ENCODE peak calls at places on chromosome 1, in nine cellular contexts. One of them, this sample, is unnamed.

GRCh38 chr1:219480011-219480410 is 132.9 kb downstream of the ZC3H11B start:
- DNase-seq in cardiac fibroblast: peak
- DNase-seq in BE2C: no peak
- DNase-seq in HFF-Myc: no peak
- DNase-seq in GM23338: no peak
- DNase-seq in AG10803: no peak
- DNase-seq in esophagus muscularis mucosa: no peak
- DNase-seq in colonic mucosa: no peak
- DNase-seq in uterus: no peak
- DNase-seq in this sample: no peak

GRCh38 chr1:235021321-235021720 is 107.3 kb downstream of the TOMM20 start:
- DNase-seq in BE2C: no peak
- DNase-seq in esophagus muscularis mucosa: no peak
- DNase-seq in colonic mucosa: no peak
- DNase-seq in GM23338: no peak
- DNase-seq in AG10803: no peak
- DNase-seq in HFF-Myc: no peak
- DNase-seq in uterus: no peak
- DNase-seq in cardiac fibroblast: no peak
- DNase-seq in this sample: no peak

GRCh38 chr1:109379907-109380306 is 17.8 kb downstream of the SORT1 start:
- DNase-seq in AG10803: no peak
- DNase-seq in GM23338: no peak
- DNase-seq in BE2C: no peak
- DNase-seq in cardiac fibroblast: no peak
- DNase-seq in colonic mucosa: no peak
- DNase-seq in uterus: no peak
- DNase-seq in esophagus muscularis mucosa: no peak
- DNase-seq in HFF-Myc: no peak
- DNase-seq in this sample: no peak

GRCh38 chr1:73033637-73034036 is 751.3 kb upstream of the NEGR1 start:
- DNase-seq in HFF-Myc: no peak
- DNase-seq in cardiac fibroblast: no peak
- DNase-seq in esophagus muscularis mucosa: no peak
- DNase-seq in AG10803: no peak
- DNase-seq in colonic mucosa: no peak
- DNase-seq in uterus: no peak
- DNase-seq in GM23338: peak
- DNase-seq in BE2C: no peak
- DNase-seq in this sample: no peak

GRCh38 chr1:222093518-222093917 is 351.6 kb upstream of the DUSP10 start:
- DNase-seq in uterus: no peak
- DNase-seq in cardiac fibroblast: no peak
- DNase-seq in colonic mucosa: no peak
- DNase-seq in HFF-Myc: no peak
- DNase-seq in GM23338: no peak
- DNase-seq in esophagus muscularis mucosa: no peak
- DNase-seq in AG10803: no peak
- DNase-seq in BE2C: no peak
- DNase-seq in this sample: no peak

GRCh38 chr1:161420763-161421455 is 53.2 kb upstream of the CFAP126 start:
- DNase-seq in BE2C: peak
- DNase-seq in cardiac fibroblast: no peak
- DNase-seq in uterus: no peak
- DNase-seq in colonic mucosa: no peak
- DNase-seq in HFF-Myc: no peak
- DNase-seq in GM23338: peak
- DNase-seq in esophagus muscularis mucosa: no peak
- DNase-seq in AG10803: no peak
- DNase-seq in this sample: no peak

GRCh38 chr1:169835647-169836046 is 40.9 kb upstream of the METTL18 start:
- DNase-seq in uterus: no peak
- DNase-seq in HFF-Myc: no peak
- DNase-seq in BE2C: no peak
- DNase-seq in GM23338: no peak
- DNase-seq in AG10803: no peak
- DNase-seq in cardiac fibroblast: no peak
- DNase-seq in colonic mucosa: no peak
- DNase-seq in esophagus muscularis mucosa: no peak
- DNase-seq in this sample: no peak

GRCh38 chr1:202145325-202146140 is 996 bp upstream of the ARL8A start:
- DNase-seq in BE2C: no peak
- DNase-seq in uterus: no peak
- DNase-seq in esophagus muscularis mucosa: no peak
- DNase-seq in GM23338: no peak
- DNase-seq in cardiac fibroblast: no peak
- DNase-seq in AG10803: no peak
- DNase-seq in colonic mucosa: no peak
- DNase-seq in HFF-Myc: no peak
- DNase-seq in this sample: no peak

GRCh38 chr1:214086945-214087344 is 99.2 kb downstream of the PROX1 start:
- DNase-seq in cardiac fibroblast: no peak
- DNase-seq in AG10803: no peak
- DNase-seq in colonic mucosa: no peak
- DNase-seq in HFF-Myc: no peak
- DNase-seq in uterus: no peak
- DNase-seq in esophagus muscularis mucosa: no peak
- DNase-seq in BE2C: no peak
- DNase-seq in GM23338: peak
- DNase-seq in this sample: no peak

GRCh38 chr1:3836421-3836820 is 20.6 kb downstream of the CEP104 start:
- DNase-seq in HFF-Myc: no peak
- DNase-seq in uterus: no peak
- DNase-seq in GM23338: no peak
- DNase-seq in colonic mucosa: no peak
- DNase-seq in esophagus muscularis mucosa: no peak
- DNase-seq in AG10803: no peak
- DNase-seq in BE2C: no peak
- DNase-seq in cardiac fibroblast: no peak
- DNase-seq in this sample: no peak

GRCh38 chr1:157994704-157995540 is 1.5 kb downstream of the KIRREL1 start:
- DNase-seq in GM23338: no peak
- DNase-seq in esophagus muscularis mucosa: no peak
- DNase-seq in cardiac fibroblast: no peak
- DNase-seq in BE2C: no peak
- DNase-seq in colonic mucosa: no peak
- DNase-seq in AG10803: peak
- DNase-seq in uterus: peak
- DNase-seq in HFF-Myc: no peak
- DNase-seq in this sample: no peak

GRCh38 chr1:235502601-235503332 is 1.5 kb downstream of the B3GALNT2 start:
- DNase-seq in esophagus muscularis mucosa: no peak
- DNase-seq in HFF-Myc: no peak
- DNase-seq in BE2C: no peak
- DNase-seq in GM23338: peak
- DNase-seq in uterus: no peak
- DNase-seq in cardiac fibroblast: peak
- DNase-seq in colonic mucosa: no peak
- DNase-seq in AG10803: peak
- DNase-seq in this sample: no peak

GRCh38 chr1:147542549-147542857 is 1.2 kb downstream of the BCL9 start:
- DNase-seq in colonic mucosa: peak
- DNase-seq in GM23338: no peak
- DNase-seq in HFF-Myc: no peak
- DNase-seq in BE2C: no peak
- DNase-seq in esophagus muscularis mucosa: no peak
- DNase-seq in AG10803: no peak
- DNase-seq in uterus: no peak
- DNase-seq in cardiac fibroblast: no peak
- DNase-seq in this sample: no peak

GRCh38 chr1:88998716-88999115 is 6.3 kb upstream of the KYAT3 start:
- DNase-seq in cardiac fibroblast: peak
- DNase-seq in colonic mucosa: no peak
- DNase-seq in HFF-Myc: peak
- DNase-seq in AG10803: peak
- DNase-seq in esophagus muscularis mucosa: no peak
- DNase-seq in uterus: no peak
- DNase-seq in GM23338: peak
- DNase-seq in BE2C: peak
- DNase-seq in this sample: no peak

GRCh38 chr1:36162680-36163079 is 6.7 kb downstream of the MAP7D1 start:
- DNase-seq in colonic mucosa: no peak
- DNase-seq in AG10803: no peak
- DNase-seq in cardiac fibroblast: no peak
- DNase-seq in uterus: no peak
- DNase-seq in HFF-Myc: no peak
- DNase-seq in GM23338: no peak
- DNase-seq in BE2C: no peak
- DNase-seq in esophagus muscularis mucosa: no peak
- DNase-seq in this sample: no peak

GRCh38 chr1:36160388-36160948 is 4.5 kb downstream of the MAP7D1 start:
- DNase-seq in uterus: no peak
- DNase-seq in AG10803: no peak
- DNase-seq in HFF-Myc: no peak
- DNase-seq in colonic mucosa: no peak
- DNase-seq in BE2C: no peak
- DNase-seq in esophagus muscularis mucosa: no peak
- DNase-seq in cardiac fibroblast: no peak
- DNase-seq in GM23338: no peak
- DNase-seq in this sample: no peak

GRCh38 chr1:36161656-36162531 is 5.9 kb downstream of the MAP7D1 start:
- DNase-seq in HFF-Myc: no peak
- DNase-seq in colonic mucosa: no peak
- DNase-seq in BE2C: no peak
- DNase-seq in esophagus muscularis mucosa: no peak
- DNase-seq in AG10803: no peak
- DNase-seq in cardiac fibroblast: peak
- DNase-seq in uterus: no peak
- DNase-seq in GM23338: peak
- DNase-seq in this sample: peak

GRCh38 chr1:36159614-36160387 is 3.8 kb downstream of the MAP7D1 start:
- DNase-seq in uterus: no peak
- DNase-seq in cardiac fibroblast: no peak
- DNase-seq in esophagus muscularis mucosa: no peak
- DNase-seq in GM23338: no peak
- DNase-seq in HFF-Myc: no peak
- DNase-seq in BE2C: no peak
- DNase-seq in AG10803: no peak
- DNase-seq in colonic mucosa: no peak
- DNase-seq in this sample: no peak

DNA sequence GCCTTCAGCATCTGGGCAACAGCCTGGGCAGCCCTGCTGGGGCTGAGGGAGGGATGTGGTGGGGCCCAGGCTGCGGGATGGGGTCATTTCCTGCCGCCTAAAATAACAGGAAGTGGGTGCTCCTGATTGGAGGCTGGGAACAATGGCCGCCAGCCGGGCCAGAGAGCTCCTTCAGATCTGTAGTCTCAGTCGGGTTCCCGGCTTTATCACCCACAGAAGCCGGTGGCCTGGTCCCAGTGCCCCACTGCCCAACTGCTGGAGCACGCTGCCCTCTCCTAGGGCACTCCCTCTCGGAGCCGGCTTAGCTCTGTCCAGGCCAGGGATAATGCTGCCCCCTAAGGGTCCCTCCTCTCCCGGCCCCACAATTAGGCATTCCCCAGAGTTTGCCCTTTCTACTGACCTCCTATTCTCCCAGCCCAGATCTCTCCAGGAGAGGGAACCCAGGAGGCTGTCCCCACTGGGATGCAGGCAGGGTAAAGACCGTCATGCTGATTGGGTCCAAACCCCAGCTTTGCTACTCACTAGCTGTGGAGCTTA is 5.1 kb downstream of the MAP7D1 start:
- DNase-seq in GM23338: peak
- DNase-seq in AG10803: peak
- DNase-seq in colonic mucosa: no peak
- DNase-seq in esophagus muscularis mucosa: no peak
- DNase-seq in BE2C: no peak
- DNase-seq in uterus: peak
- DNase-seq in HFF-Myc: no peak
- DNase-seq in cardiac fibroblast: peak
- DNase-seq in this sample: peak
- H3K4me3 ChIP-seq in GM23338: peak
- H3K4me3 ChIP-seq in AG10803: peak
- H3K4me3 ChIP-seq in colonic mucosa: peak
- H3K4me3 ChIP-seq in esophagus muscularis mucosa: peak
- H3K4me3 ChIP-seq in BE2C: peak
- H3K4me3 ChIP-seq in uterus: peak
- H3K4me3 ChIP-seq in HFF-Myc: peak
- H3K4me3 ChIP-seq in cardiac fibroblast: peak
- H3K4me3 ChIP-seq in this sample: peak

DNA sequence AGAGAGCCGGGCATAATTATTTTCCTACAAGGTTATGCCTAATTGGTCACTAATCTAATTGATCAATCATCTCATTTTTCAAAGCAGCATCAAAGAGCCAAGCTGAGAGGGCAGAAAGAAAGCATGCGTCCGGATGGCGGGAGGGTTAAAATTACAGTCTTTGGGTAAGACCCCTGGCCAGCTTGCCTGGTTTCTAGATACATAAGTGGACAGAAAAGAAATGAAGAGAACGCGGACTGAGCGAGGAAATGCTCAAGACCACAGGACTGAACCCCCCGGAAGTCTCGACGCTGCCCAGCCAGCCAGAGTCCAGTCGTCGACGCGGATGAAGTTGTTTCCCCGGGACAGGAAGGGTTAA is 297.2 kb downstream of the OMA1 start:
- DNase-seq in uterus: no peak
- DNase-seq in BE2C: no peak
- DNase-seq in colonic mucosa: no peak
- DNase-seq in esophagus muscularis mucosa: no peak
- DNase-seq in GM23338: no peak
- DNase-seq in AG10803: no peak
- DNase-seq in HFF-Myc: no peak
- DNase-seq in cardiac fibroblast: no peak
- DNase-seq in this sample: no peak
- H3K4me3 ChIP-seq in uterus: peak
- H3K4me3 ChIP-seq in BE2C: no peak
- H3K4me3 ChIP-seq in colonic mucosa: no peak
- H3K4me3 ChIP-seq in esophagus muscularis mucosa: peak
- H3K4me3 ChIP-seq in GM23338: peak
- H3K4me3 ChIP-seq in AG10803: peak
- H3K4me3 ChIP-seq in HFF-Myc: peak
- H3K4me3 ChIP-seq in cardiac fibroblast: no peak
- H3K4me3 ChIP-seq in this sample: no peak

GRCh38 chr1:152053375-152053774 is 16.6 kb upstream of the S100A11 start:
- DNase-seq in HFF-Myc: no peak
- DNase-seq in GM23338: peak
- DNase-seq in colonic mucosa: no peak
- DNase-seq in AG10803: no peak
- DNase-seq in BE2C: no peak
- DNase-seq in esophagus muscularis mucosa: no peak
- DNase-seq in uterus: no peak
- DNase-seq in cardiac fibroblast: no peak
- DNase-seq in this sample: no peak
- H3K4me3 ChIP-seq in HFF-Myc: no peak
- H3K4me3 ChIP-seq in GM23338: no peak
- H3K4me3 ChIP-seq in colonic mucosa: no peak
- H3K4me3 ChIP-seq in AG10803: no peak
- H3K4me3 ChIP-seq in BE2C: no peak
- H3K4me3 ChIP-seq in esophagus muscularis mucosa: no peak
- H3K4me3 ChIP-seq in uterus: no peak
- H3K4me3 ChIP-seq in cardiac fibroblast: no peak
- H3K4me3 ChIP-seq in this sample: no peak

DNA sequence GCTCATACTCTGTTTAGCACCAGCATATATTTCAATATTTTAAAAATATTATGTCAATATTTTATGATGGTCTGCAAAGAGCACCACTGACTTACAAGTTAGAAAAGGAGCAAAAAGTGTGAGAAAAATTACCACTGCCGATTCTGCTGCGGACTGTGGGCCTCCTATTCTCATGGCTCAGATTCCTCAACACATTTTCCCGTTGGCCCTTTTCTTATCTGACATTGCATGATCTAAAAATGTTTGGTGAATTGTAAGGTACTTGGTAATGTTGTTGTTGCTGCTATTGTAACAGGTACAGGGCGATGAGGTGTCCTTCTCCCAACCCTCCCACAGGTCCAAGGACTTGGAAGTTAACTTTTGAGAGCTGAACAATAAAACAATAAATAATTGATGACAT is 737 bp downstream of the C1orf162 start:
- DNase-seq in uterus: no peak
- DNase-seq in cardiac fibroblast: no peak
- DNase-seq in AG10803: no peak
- DNase-seq in colonic mucosa: no peak
- DNase-seq in esophagus muscularis mucosa: peak
- DNase-seq in GM23338: no peak
- DNase-seq in BE2C: no peak
- DNase-seq in HFF-Myc: no peak
- DNase-seq in this sample: no peak
- H3K4me3 ChIP-seq in uterus: no peak
- H3K4me3 ChIP-seq in cardiac fibroblast: no peak
- H3K4me3 ChIP-seq in AG10803: no peak
- H3K4me3 ChIP-seq in colonic mucosa: no peak
- H3K4me3 ChIP-seq in esophagus muscularis mucosa: peak
- H3K4me3 ChIP-seq in GM23338: no peak
- H3K4me3 ChIP-seq in BE2C: no peak
- H3K4me3 ChIP-seq in HFF-Myc: no peak
- H3K4me3 ChIP-seq in this sample: no peak